ENCODE peak calls at places on chromosomes 4 and X, in four cellular contexts. N, Z, B and Y are unnamed samples.

GRCh38 chrX:112698946-112699345 is 19.2 kb upstream of the LHFPL1 start:
- DNase-seq in N (no peak), B (no peak), Z (no peak), Y (no peak)

GRCh38 chrX:64394874-64395567 is at the start of gene MTMR8:
- DNase-seq in N (peak), Z (peak), B (peak), Y (peak)

GRCh38 chr4:80918004-80918403 is 112.5 kb upstream of the BMP3 start:
- DNase-seq in B (peak), Z (no peak), N (no peak), Y (no peak)

GRCh38 chr4:117823388-117823787 is 210.9 kb upstream of the NDST3 start:
- DNase-seq in N (no peak), B (no peak), Z (no peak), Y (no peak)

GRCh38 chr4:97498875-97499274 is 644.4 kb downstream of the STPG2 start:
- DNase-seq in Z (no peak), B (peak), N (peak), Y (no peak)

GRCh38 chr4:182881928-182882327 is 35.3 kb downstream of the DCTD start:
- DNase-seq in B (no peak), N (no peak), Z (no peak), Y (no peak)

GRCh38 chr4:67713531-67714247 is 12.7 kb upstream of the UBA6 start:
- DNase-seq in Z (no peak), B (peak), N (peak), Y (no peak)

GRCh38 chr4:108219998-108220397 is 51.3 kb upstream of the LEF1 start:
- DNase-seq in Z (no peak), N (peak), B (no peak), Y (no peak)

GRCh38 chr4:135492439-135492838 is 1290.8 kb upstream of the PABPC4L start:
- DNase-seq in Z (no peak), B (no peak), N (peak), Y (no peak)

GRCh38 chr4:163367651-163368050 is 24.0 kb downstream of the NPY5R start:
- DNase-seq in B (peak), N (no peak), Z (no peak), Y (no peak)

GRCh38 chr4:72006576-72006975 is 25.2 kb upstream of the NPFFR2 start:
- DNase-seq in N (no peak), B (peak), Z (no peak), Y (no peak)

GRCh38 chr4:13430834-13431568 is 53.1 kb downstream of the RAB28 start:
- DNase-seq in N (peak), Z (no peak), B (peak), Y (no peak)

GRCh38 chrX:44035576-44035975 is 62.4 kb upstream of the NDP start:
- DNase-seq in Z (no peak), B (no peak), N (no peak), Y (no peak)

GRCh38 chrX:120468479-120468824 is 644 bp downstream of the LAMP2 start:
- DNase-seq in B (no peak), Z (no peak), N (no peak), Y (no peak)

GRCh38 chr4:139978692-139979091 is 175.3 kb downstream of the MAML3 start:
- DNase-seq in Z (no peak), N (no peak), B (no peak), Y (no peak)

GRCh38 chr4:186702940-186703339 is 20.7 kb downstream of the FAT1 start:
- DNase-seq in N (no peak), B (no peak), Z (no peak), Y (no peak)

GRCh38 chr4:2484993-2485392 is 16.1 kb downstream of the RNF4 start:
- DNase-seq in Z (peak), B (peak), N (no peak), Y (no peak)

GRCh38 chr4:113921089-113921842 is 58.2 kb downstream of the ARSJ start:
- DNase-seq in B (peak), Z (no peak), N (no peak), Y (no peak)

GRCh38 chrX:15299945-15300851 is 15.2 kb downstream of the ASB11 start:
- DNase-seq in Z (no peak), B (peak), N (peak), Y (no peak)

GRCh38 chrX:119690921-119691716 is 1.8 kb downstream of the SEPTIN6 start:
- DNase-seq in Z (no peak), B (peak), N (peak), Y (peak)

GRCh38 chr4:101199507-101200285 is 147.6 kb downstream of the PPP3CA start:
- DNase-seq in Z (no peak), N (no peak), B (no peak), Y (no peak)

GRCh38 chr4:168614316-168615057 is 117.6 kb downstream of the PALLD start:
- DNase-seq in N (no peak), B (no peak), Z (no peak), Y (no peak)

GRCh38 chrX:100864967-100865366 is 9.2 kb downstream of the NOX1 start:
- DNase-seq in N (no peak), B (peak), Z (no peak), Y (no peak)

GRCh38 chrX:15447985-15448639 is 45.0 kb downstream of the PIR start:
- DNase-seq in N (no peak), Z (no peak), B (no peak), Y (no peak)

GRCh38 chrX:40085086-40085551 is 12.6 kb downstream of the BCOR start:
- DNase-seq in Z (no peak), N (no peak), B (peak), Y (no peak)